ENCODE peak calls at places on chromosomes 7 and 10, in five cellular contexts. L is mammary epithelial cell, T is A549, J is tibial artery, G is sigmoid colon. H is an unnamed sample.

GRCh38 chr10:89129850-89130396 is 77.2 kb downstream of the CH25H start:
- DNase-seq in L (peak), T (no peak), J (peak), G (peak), H (no peak)

GRCh38 chr10:13792011-13792410 is 205.2 kb downstream of the PRPF18 start:
- DNase-seq in L (no peak), T (no peak), J (no peak), G (no peak), H (no peak)

GRCh38 chr7:94452257-94452656 is 57.4 kb upstream of the CASD1 start:
- DNase-seq in L (no peak), T (no peak), J (no peak), G (peak), H (no peak)

GRCh38 chr10:77970869-77971803 is 44.6 kb upstream of the DLG5 start:
- DNase-seq in L (no peak), T (peak), J (peak), G (peak), H (peak)

GRCh38 chr7:130996205-130996840 is 262.3 kb upstream of the KLF14 start:
- DNase-seq in L (no peak), T (no peak), J (no peak), G (no peak), H (no peak)

GRCh38 chr7:75727881-75728592 is 10.7 kb downstream of the HIP1 start:
- DNase-seq in L (peak), T (peak), J (no peak), G (no peak), H (no peak)

GRCh38 chr7:12570529-12571461 is at the start of gene SCIN:
- DNase-seq in L (no peak), T (peak), J (no peak), G (peak), H (no peak)

GRCh38 chr7:129578829-129579228 is 32.7 kb upstream of the NRF1 start:
- DNase-seq in L (no peak), T (no peak), J (no peak), G (no peak), H (no peak)

GRCh38 chr7:157414702-157415096 is 77.9 kb downstream of the DNAJB6 start:
- DNase-seq in L (no peak), T (no peak), J (no peak), G (no peak), H (no peak)

GRCh38 chr7:124552217-124552616 is 213.4 kb downstream of the GPR37 start:
- DNase-seq in L (peak), T (no peak), J (no peak), G (no peak), H (no peak)

GRCh38 chr10:110868981-110869380 is 2.7 kb upstream of the PDCD4 start:
- DNase-seq in L (no peak), T (no peak), J (no peak), G (no peak), H (no peak)

GRCh38 chr7:139941866-139942265 is 112.8 kb downstream of the TBXAS1 start:
- DNase-seq in L (no peak), T (no peak), J (no peak), G (no peak), H (no peak)

GRCh38 chr10:131238669-131239280 is 72.7 kb downstream of the TCERG1L start:
- DNase-seq in L (no peak), T (no peak), J (no peak), G (no peak), H (no peak)

GRCh38 chr7:24718977-24719491 is 38.2 kb downstream of the GSDME start:
- DNase-seq in L (no peak), T (no peak), J (no peak), G (no peak), H (no peak)

GRCh38 chr10:794382-794956 is 105.0 kb upstream of the DIP2C start:
- DNase-seq in L (no peak), T (no peak), J (peak), G (peak), H (peak)

GRCh38 chr10:69222157-69223027 is 2.3 kb downstream of the HKDC1 start:
- DNase-seq in L (peak), T (peak), J (no peak), G (no peak), H (no peak)

GRCh38 chr10:44792119-44792783 is 118.9 kb upstream of the TMEM72 start:
- DNase-seq in L (no peak), T (no peak), J (no peak), G (no peak), H (no peak)

GRCh38 chr7:17408245-17408903 is 109.9 kb downstream of the AHR start:
- DNase-seq in L (peak), T (peak), J (peak), G (peak), H (no peak)

GRCh38 chr7:3495957-3496356 is 194.9 kb downstream of the SDK1 start:
- DNase-seq in L (no peak), T (no peak), J (no peak), G (no peak), H (no peak)

GRCh38 chr7:95245828-95246227 is 78.5 kb downstream of the PON1 start:
- DNase-seq in L (no peak), T (no peak), J (no peak), G (no peak), H (no peak)

GRCh38 chr10:113108180-113108835 is 158.3 kb downstream of the TCF7L2 start:
- DNase-seq in L (no peak), T (no peak), J (no peak), G (no peak), H (no peak)

GRCh38 chr7:44634839-44635591 is 28.6 kb downstream of the OGDH start:
- DNase-seq in L (no peak), T (no peak), J (no peak), G (no peak), H (peak)

GRCh38 chr10:75765705-75766104 is 334.3 kb downstream of the LRMDA start:
- DNase-seq in L (no peak), T (no peak), J (no peak), G (no peak), H (no peak)

GRCh38 chr7:64494912-64495461 is 67.9 kb downstream of the ZNF680 start:
- DNase-seq in L (no peak), T (no peak), J (no peak), G (no peak), H (no peak)

GRCh38 chr10:125200396-125200795 is 40.0 kb upstream of the CTBP2 start:
- DNase-seq in L (no peak), T (no peak), J (no peak), G (no peak), H (peak)

GRCh38 chr7:134995239-134996096 is 9.2 kb downstream of the AGBL3 start:
- DNase-seq in L (no peak), T (no peak), J (no peak), G (no peak), H (no peak)

GRCh38 chr7:134991469-134992339 is 5.4 kb downstream of the AGBL3 start:
- DNase-seq in L (no peak), T (no peak), J (no peak), G (no peak), H (no peak)

GRCh38 chr7:134996097-134996550 is 9.8 kb downstream of the AGBL3 start:
- DNase-seq in L (no peak), T (no peak), J (no peak), G (no peak), H (no peak)

GRCh38 chr7:134993877-134994456 is 7.7 kb downstream of the AGBL3 start:
- DNase-seq in L (no peak), T (no peak), J (no peak), G (no peak), H (no peak)

GRCh38 chr7:134992626-134993179 is 6.4 kb downstream of the AGBL3 start:
- DNase-seq in L (no peak), T (no peak), J (no peak), G (no peak), H (no peak)
- H3K27ac ChIP-seq in L (no peak), T (peak), J (peak), G (peak), H (peak)

GRCh38 chr10:79105818-79106217 is 37.1 kb downstream of the ZMIZ1 start:
- DNase-seq in L (no peak), T (no peak), J (no peak), G (no peak), H (no peak)

GRCh38 chr10:79103078-79103477 is 34.3 kb downstream of the ZMIZ1 start:
- DNase-seq in L (no peak), T (no peak), J (no peak), G (no peak), H (no peak)

GRCh38 chr10:79103585-79103984 is 34.8 kb downstream of the ZMIZ1 start:
- DNase-seq in L (no peak), T (no peak), J (no peak), G (no peak), H (no peak)

GRCh38 chr10:79105164-79105739 is 36.5 kb downstream of the ZMIZ1 start:
- DNase-seq in L (no peak), T (no peak), J (no peak), G (no peak), H (no peak)

DNA sequence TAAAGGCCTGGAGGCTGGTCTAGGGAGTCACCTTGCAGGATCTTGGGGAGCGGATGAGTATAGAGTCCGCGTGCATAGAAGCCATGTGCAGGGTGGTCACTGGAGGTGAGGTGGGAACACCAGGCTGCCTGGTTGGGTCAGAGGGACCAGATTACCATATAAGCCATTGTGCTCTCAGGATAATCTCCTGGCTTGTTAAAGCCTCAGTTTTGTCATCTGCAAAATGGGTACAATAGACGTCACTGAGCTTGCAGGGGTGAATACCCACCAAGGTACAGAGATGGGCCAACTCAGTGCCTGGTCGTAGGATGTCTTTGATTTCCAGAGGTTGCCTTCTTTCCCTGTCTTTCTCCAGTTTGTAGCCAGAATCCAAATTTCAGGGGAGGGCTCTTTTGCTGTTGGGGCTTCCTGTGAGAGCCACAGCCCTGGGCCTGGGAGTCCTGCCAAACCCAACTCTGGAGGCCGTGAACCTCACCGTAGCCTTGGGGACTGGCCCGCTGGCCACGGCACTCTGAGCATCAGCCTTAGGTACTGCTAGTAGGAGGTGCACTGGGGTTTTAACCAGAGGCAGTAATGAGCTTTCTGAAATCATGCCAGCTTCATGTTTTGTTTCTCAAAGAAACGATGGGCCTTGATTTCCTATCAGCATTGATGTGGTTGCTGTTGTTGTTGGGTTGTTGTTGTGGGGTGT is 35.6 kb downstream of the ZMIZ1 start:
- DNase-seq in L (no peak), T (no peak), J (peak), G (peak), H (no peak)
- H3K27ac ChIP-seq in L (no peak), T (no peak), J (peak), G (peak), H (no peak)

GRCh38 chr7:99108615-99109014 is 35.3 kb downstream of the SMURF1 start:
- DNase-seq in L (no peak), T (no peak), J (no peak), G (no peak), H (no peak)

GRCh38 chr7:99106869-99107268 is 37.0 kb downstream of the SMURF1 start:
- DNase-seq in L (peak), T (no peak), J (no peak), G (no peak), H (no peak)

GRCh38 chr7:99112097-99112496 is 31.8 kb downstream of the SMURF1 start:
- DNase-seq in L (no peak), T (no peak), J (no peak), G (no peak), H (no peak)

GRCh38 chr7:99111591-99111990 is 32.3 kb downstream of the SMURF1 start:
- DNase-seq in L (no peak), T (no peak), J (no peak), G (no peak), H (no peak)

DNA sequence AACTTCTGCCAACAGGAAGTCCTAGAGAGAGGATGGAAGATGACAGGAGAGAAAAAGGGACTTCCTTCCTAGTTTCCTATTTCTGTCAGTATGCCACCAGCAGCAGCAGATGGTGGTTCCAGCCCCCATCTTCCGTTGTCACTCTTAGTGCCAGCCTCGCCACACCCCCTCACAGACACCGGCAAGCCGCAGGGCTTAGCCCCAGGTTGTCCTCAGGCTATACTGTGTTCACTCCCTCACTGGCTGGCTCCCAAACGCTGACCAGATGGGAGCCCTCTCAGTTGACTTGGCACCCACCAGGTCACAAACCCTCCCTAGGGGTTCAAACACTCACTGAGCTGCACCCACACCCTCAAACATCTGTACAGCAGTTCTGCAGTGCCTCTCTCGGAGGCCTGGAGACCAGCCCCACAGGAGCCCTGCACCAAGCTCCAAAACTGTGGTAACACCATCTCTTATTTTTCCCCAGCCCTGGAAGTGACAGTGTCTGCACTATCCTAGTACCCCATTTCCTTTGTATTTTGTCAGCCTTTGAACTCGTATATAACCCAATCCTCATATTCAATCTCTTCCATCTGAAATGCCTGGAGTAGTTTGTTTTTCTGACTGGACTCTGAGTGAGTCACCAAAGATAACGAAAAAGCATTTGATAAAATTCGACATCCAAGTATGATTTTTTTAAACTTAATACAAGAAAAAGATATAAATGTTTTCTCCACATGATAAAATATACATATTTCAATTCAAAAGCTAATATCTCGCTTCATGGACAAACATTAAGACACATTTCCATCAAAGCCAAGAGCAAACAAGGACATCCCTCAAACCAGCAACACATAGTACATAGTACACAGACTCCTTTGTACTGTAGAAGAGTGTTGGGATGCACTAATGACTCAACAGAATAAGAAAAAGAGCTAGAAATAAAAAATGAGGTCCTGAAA is 34.5 kb downstream of the SMURF1 start:
- DNase-seq in L (no peak), T (no peak), J (no peak), G (no peak), H (no peak)
- H3K27ac ChIP-seq in L (no peak), T (peak), J (peak), G (peak), H (peak)

DNA sequence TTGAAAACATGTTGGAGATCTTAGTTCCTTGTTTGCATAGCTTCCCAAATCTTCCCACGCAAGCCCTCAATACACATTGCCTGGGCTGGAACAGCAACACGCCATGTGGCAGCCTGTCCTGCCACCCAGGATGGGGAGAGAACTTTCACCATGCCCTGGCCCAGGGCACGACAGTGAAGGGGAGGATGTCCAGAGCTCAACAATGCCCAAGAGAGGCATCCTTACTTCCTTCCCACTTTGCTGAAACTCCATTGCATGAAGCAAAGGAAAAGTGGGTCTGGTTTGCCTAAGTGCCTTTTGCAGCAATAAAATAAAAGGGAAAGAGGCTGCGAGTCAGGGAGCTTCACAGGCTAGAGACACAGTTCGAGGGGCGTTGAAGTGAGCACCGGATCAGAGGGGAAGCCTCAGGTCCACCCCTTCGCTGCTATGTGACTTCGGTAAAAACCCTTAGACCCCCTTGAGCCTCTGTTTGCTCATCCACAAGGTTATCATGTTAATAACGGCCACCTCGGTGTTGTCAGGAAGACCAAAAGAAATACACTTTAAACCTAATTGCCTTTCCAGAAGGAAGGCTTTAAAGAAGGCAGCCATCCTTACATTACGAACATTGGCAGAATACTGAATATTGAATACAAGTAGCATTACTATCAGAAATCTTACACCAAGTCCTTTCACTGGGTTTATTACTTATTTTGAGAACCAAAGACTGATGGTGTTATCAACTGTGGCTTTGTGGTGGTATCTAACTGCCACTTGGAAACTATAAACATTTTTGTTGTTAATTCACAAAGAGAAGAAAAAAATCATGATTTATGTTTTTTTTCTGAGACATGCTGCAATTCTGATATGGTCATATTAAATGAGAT is 133.3 kb downstream of the ICA1 start:
- DNase-seq in L (no peak), T (no peak), J (no peak), G (no peak), H (no peak)
- H3K27ac ChIP-seq in L (no peak), T (no peak), J (no peak), G (no peak), H (no peak)

DNA sequence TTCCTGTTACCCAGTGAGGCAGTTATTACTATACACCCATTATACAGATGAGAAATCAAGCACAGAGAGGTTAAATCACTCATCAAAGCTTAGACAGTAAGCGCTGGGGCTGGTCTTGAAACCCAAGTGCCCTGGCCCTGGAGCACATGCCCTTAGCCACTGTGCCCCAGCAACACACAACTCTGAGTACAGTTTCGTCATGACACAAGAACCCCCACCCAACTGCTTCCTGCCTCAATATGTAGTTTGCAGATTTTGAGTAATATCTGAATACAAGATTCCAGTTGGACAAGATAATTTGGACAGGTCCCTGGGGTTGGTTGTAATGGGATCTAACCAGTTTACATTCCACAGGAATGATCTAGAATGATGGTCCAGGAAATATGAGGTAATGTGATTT is 62.8 kb downstream of the SH3PXD2A start:
- DNase-seq in L (peak), T (no peak), J (no peak), G (no peak), H (no peak)
- H3K27ac ChIP-seq in L (peak), T (no peak), J (no peak), G (no peak), H (no peak)

DNA sequence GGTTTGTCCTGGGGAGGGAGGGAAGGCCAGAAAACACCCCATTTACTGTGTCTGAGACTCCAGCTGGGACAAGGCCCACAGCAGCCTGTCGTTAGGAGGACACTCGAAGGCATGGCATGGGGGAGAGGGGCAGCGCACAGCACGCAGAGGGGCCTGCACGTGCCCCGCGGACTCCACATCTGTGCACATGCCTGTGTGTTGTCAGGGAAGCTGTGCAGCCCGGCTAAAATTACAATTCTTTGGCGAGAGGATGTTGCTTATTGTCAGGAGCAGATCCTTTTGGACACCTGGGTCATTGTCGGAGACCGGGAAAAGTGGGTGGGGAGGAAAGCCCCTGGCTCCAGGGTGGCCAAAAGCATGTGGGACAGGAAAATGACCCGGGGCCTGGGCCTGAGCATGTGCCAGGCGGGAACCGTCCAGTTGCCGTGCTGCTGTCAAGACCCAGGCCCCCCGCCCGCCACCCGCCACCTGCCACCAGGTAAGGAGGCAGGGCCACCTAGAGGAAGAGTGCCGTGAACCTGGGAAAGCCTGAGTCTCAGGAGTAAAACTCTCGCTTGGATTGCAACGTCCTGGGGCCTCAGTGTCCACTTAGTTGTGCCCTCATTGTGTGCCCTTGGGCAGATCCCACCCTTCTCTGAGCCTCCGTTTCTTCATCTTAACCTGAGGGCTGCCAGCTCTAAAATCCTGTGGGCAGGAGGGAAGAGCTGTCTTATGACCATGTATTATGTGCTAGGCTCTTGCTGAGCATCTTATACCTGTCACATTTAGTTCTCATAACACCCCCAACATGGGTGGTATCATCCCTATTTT is 7.2 kb downstream of the VSIR start:
- DNase-seq in L (no peak), T (no peak), J (no peak), G (no peak), H (no peak)
- H3K27ac ChIP-seq in L (peak), T (peak), J (peak), G (peak), H (peak)

GRCh38 chr7:159113056-159113455 is 31.6 kb downstream of the VIPR2 start:
- DNase-seq in L (no peak), T (no peak), J (no peak), G (no peak), H (peak)
- H3K27ac ChIP-seq in L (no peak), T (no peak), J (no peak), G (no peak), H (no peak)

GRCh38 chr10:61463035-61463909 is 10.1 kb upstream of the TMEM26 start:
- DNase-seq in L (no peak), T (no peak), J (no peak), G (no peak), H (no peak)
- H3K27ac ChIP-seq in L (no peak), T (no peak), J (peak), G (peak), H (peak)